ENCODE peak calls at places on chromosomes 13 and 19, in eight cellular contexts. B, M, G, N, A, J, Z and F are unnamed samples.

GRCh38 chr13:30926781-30927180 is 5.7 kb upstream of the TEX26 start:
- DNase-seq in N (no peak), A (no peak), J (no peak), B (no peak), G (no peak), M (no peak), Z (no peak), F (no peak)

GRCh38 chr19:8363803-8364771 is at the start of gene ANGPTL4:
- DNase-seq in G (peak; percentile 83), A (no peak), M (peak; percentile 81), Z (peak; percentile 79), J (peak; percentile 63), N (no peak), B (peak; percentile 84), F (peak; percentile 75)

GRCh38 chr19:9836021-9836420 is 903 bp downstream of the PIN1 start:
- DNase-seq in A (no peak), Z (peak; percentile 59), G (no peak), B (no peak), N (peak; percentile 35), M (peak; percentile 86), J (no peak), F (no peak)

GRCh38 chr19:1172353-1173159 is 1.5 kb downstream of the SBNO2 start:
- DNase-seq in N (no peak), Z (peak; percentile 58), M (peak; percentile 77), J (no peak), G (peak; percentile 52), B (no peak), A (peak; percentile 4), F (peak; percentile 68)

GRCh38 chr19:46913852-46914430 is 53.1 kb downstream of the ARHGAP35 start:
- DNase-seq in B (no peak), Z (peak; percentile 34), J (no peak), N (peak; percentile 35), A (no peak), G (no peak), M (peak; percentile 69), F (no peak)

GRCh38 chr19:38888876-38889275 is 10.5 kb downstream of the SIRT2 start:
- DNase-seq in A (no peak), J (no peak), N (no peak), B (no peak), M (no peak), G (no peak), Z (no peak), F (no peak)

GRCh38 chr13:51906581-51906980 is 44.8 kb downstream of the CCDC70 start:
- DNase-seq in Z (peak; percentile 37), N (no peak), M (no peak), J (no peak), A (no peak), G (no peak), B (no peak), F (no peak)

GRCh38 chr13:43861863-43862262 is 17.7 kb downstream of the CCDC122 start:
- DNase-seq in N (no peak), B (no peak), Z (no peak), G (no peak), A (no peak), M (no peak), J (no peak), F (no peak)

GRCh38 chr19:1646149-1646930 is 6.1 kb downstream of the TCF3 start:
- DNase-seq in A (no peak), G (no peak), J (no peak), Z (no peak), N (peak; percentile 43), B (no peak), M (no peak), F (no peak)

GRCh38 chr13:40446365-40446764 is 220.1 kb downstream of the FOXO1 start:
- DNase-seq in A (no peak), M (no peak), G (no peak), N (no peak), B (no peak), Z (no peak), J (no peak), F (no peak)

GRCh38 chr19:4064551-4065260 is 2.0 kb downstream of the ZBTB7A start:
- DNase-seq in M (peak; percentile 65), Z (no peak), B (peak; percentile 59), N (peak; percentile 52), A (no peak), J (no peak), G (peak; percentile 65), F (peak; percentile 75)

GRCh38 chr13:23871616-23872220 is 17.5 kb downstream of the MIPEP start:
- DNase-seq in N (peak; percentile 34), B (peak; percentile 16), J (no peak), Z (peak; percentile 58), A (peak; percentile 13), G (peak; percentile 12), M (peak; percentile 55), F (no peak)

GRCh38 chr13:36219883-36220282 is 5.5 kb upstream of the SOHLH2 start:
- DNase-seq in M (no peak), Z (no peak), B (no peak), G (no peak), A (no peak), J (no peak), N (no peak), F (no peak)

GRCh38 chr13:96093296-96094006 is 3.5 kb downstream of the HS6ST3 start:
- DNase-seq in N (no peak), M (peak; percentile 6), Z (peak; percentile 37), A (no peak), J (no peak), G (no peak), B (no peak), F (no peak)

GRCh38 chr19:4046946-4047683 is 19.6 kb downstream of the ZBTB7A start:
- DNase-seq in B (no peak), M (no peak), J (no peak), Z (no peak), A (no peak), N (no peak), G (no peak), F (no peak)

GRCh38 chr19:6519289-6519688 is 11.5 kb upstream of the TNFSF9 start:
- DNase-seq in B (no peak), M (peak; percentile 92), G (no peak), Z (peak; percentile 96), A (no peak), J (no peak), N (no peak), F (no peak)

GRCh38 chr13:36966404-36966803 is 32.7 kb downstream of the ALG5 start:
- DNase-seq in J (no peak), M (no peak), A (no peak), Z (no peak), G (no peak), B (no peak), N (no peak), F (no peak)

GRCh38 chr13:73922728-73923393 is 211.3 kb downstream of the KLF12 start:
- DNase-seq in B (no peak), M (peak; percentile 75), A (no peak), N (no peak), Z (peak; percentile 22), J (no peak), G (no peak), F (no peak)

GRCh38 chr13:110628477-110628793 is 13.1 kb downstream of the NAXD start:
- DNase-seq in M (no peak), A (no peak), G (no peak), B (no peak), Z (no peak), N (no peak), J (no peak), F (peak; percentile 72)

GRCh38 chr13:104984296-104984818 is 1551.1 kb downstream of the EFNB2 start:
- DNase-seq in G (no peak), B (no peak), J (no peak), A (peak; percentile 89), M (no peak), Z (peak; percentile 8), N (no peak), F (peak; percentile 49)

GRCh38 chr19:11203194-11204075 is 6.1 kb upstream of the KANK2 start:
- DNase-seq in J (no peak), Z (peak; percentile 79), N (peak; percentile 58), G (peak; percentile 79), M (peak; percentile 82), A (peak; percentile 21), B (peak; percentile 77), F (peak; percentile 79)

GRCh38 chr19:38004100-38004504 is 97.1 kb downstream of the SIPA1L3 start:
- DNase-seq in J (no peak), A (no peak), M (peak; percentile 74), Z (peak; percentile 39), G (no peak), N (no peak), B (no peak), F (no peak)

DNA sequence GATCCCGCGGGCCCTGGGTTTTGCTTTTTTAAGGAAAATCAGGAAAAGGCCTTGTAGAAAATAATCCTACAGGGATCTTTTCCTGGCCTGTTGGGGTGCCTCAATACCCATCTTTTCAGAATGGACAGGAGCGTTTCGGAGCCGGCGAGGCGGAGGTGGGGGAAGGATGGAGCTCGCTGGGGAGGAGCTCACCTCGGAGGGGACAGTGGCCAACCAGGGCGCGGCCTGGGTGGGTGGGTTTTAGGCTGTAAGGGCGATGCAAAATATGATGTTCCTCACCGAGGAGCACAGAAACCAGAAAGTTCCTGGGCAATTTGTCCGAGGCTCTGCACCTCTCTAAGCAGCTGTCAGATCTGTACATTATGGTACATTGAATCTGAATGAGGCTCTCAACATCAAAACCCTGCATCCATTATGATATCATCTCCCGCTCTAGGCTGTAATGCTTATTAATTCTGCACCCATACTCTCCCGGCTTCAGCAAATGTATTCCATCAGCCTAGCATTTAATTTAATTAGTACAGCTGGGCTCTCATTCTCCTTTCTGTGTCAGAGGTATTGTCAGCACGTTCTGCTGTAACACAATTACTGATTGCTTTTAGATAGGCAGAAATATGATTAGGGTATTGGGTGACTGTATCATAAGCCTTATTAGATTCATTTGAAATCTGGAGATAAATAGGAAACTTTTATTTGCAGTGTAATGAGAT is 90.3 kb upstream of the SOX1 start:
- DNase-seq in J (no peak), G (no peak), A (no peak), B (no peak), Z (no peak), N (no peak), M (no peak), F (no peak)
- H3K4me2 ChIP-seq in J (no peak overlapping the region), G (no peak overlapping the region), A (no peak overlapping the region), B (no peak overlapping the region), Z (no peak overlapping the region), N (no peak overlapping the region), M (no peak overlapping the region), F (no peak overlapping the region)

GRCh38 chr13:82477436-82477835 is 1404.8 kb downstream of the SLITRK1 start:
- DNase-seq in J (no peak), G (no peak), A (peak; percentile 80), M (no peak), Z (no peak), B (no peak), N (no peak), F (peak; percentile 3)
- TF ChIP-seq EZH2phosphoT487 in J (no peak), G (no peak), A (no peak), M (no peak), Z (no peak), B (no peak), N (no peak), F (no peak)

GRCh38 chr19:33914599-33914998 is 117.9 kb downstream of the KCTD15 start:
- DNase-seq in M (no peak), J (no peak), G (no peak), B (no peak), Z (no peak), A (no peak), N (no peak), F (no peak)
- H3K4me2 ChIP-seq in M (no peak overlapping the region), J (no peak overlapping the region), G (no peak overlapping the region), B (no peak overlapping the region), Z (no peak overlapping the region), A (no peak overlapping the region), N (no peak overlapping the region), F (no peak overlapping the region)

DNA sequence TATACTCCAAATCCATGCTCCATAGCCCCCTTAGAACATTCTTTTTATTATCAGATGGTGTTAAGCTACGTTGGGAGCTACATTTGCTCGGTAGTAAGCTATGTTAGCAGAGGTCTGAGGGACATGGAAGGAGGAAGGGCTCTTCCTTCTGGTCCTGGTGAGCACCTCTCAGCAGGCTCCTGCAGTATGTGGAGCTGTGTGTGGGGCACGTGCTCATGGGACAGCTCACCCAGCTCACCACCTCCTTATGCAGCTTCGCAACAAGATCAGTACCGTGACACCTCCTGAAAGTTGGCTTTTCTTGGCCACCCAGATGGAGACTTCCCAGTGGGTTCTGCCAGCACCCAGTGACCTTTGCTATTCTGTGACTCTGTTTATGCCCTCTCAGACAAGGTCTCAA is 400.5 kb upstream of the SLC10A2 start:
- DNase-seq in M (no peak), A (no peak), N (no peak), G (no peak), B (no peak), J (no peak), Z (no peak), F (no peak)
- TF ChIP-seq EZH2phosphoT487 in M (no peak), A (no peak), N (no peak), G (no peak), B (no peak), J (no peak), Z (no peak), F (no peak)